ENCODE peak calls at places on chromosomes 6 and 20, in eight cellular contexts. One of them, this sample, is unnamed.

GRCh38 chr6:157337766-157338165 is 14.4 kb upstream of the TMEM242 start:
- DNase-seq in nephron progenitor cell: no peak
- DNase-seq in KBM-7: no peak
- DNase-seq in HT1080: no peak
- DNase-seq in Karpas-422: no peak
- DNase-seq in vagina: no peak
- DNase-seq in fibroblast of lung: no peak
- DNase-seq in tibial nerve: no peak
- DNase-seq in this sample: no peak

GRCh38 chr20:50369225-50370035 is 140.8 kb upstream of the PTPN1 start:
- DNase-seq in KBM-7: no peak
- DNase-seq in vagina: no peak
- DNase-seq in Karpas-422: no peak
- DNase-seq in fibroblast of lung: no peak
- DNase-seq in tibial nerve: no peak
- DNase-seq in nephron progenitor cell: no peak
- DNase-seq in HT1080: no peak
- DNase-seq in this sample: no peak

GRCh38 chr6:498795-499231 is 107.3 kb downstream of the IRF4 start:
- DNase-seq in vagina: no peak
- DNase-seq in nephron progenitor cell: no peak
- DNase-seq in Karpas-422: no peak
- DNase-seq in tibial nerve: no peak
- DNase-seq in HT1080: no peak
- DNase-seq in fibroblast of lung: no peak
- DNase-seq in KBM-7: peak
- DNase-seq in this sample: no peak

GRCh38 chr6:121247386-121247785 is 86.9 kb downstream of the TBC1D32 start:
- DNase-seq in KBM-7: no peak
- DNase-seq in vagina: no peak
- DNase-seq in tibial nerve: no peak
- DNase-seq in nephron progenitor cell: no peak
- DNase-seq in HT1080: peak
- DNase-seq in fibroblast of lung: peak
- DNase-seq in Karpas-422: no peak
- DNase-seq in this sample: no peak

GRCh38 chr20:16708590-16708989 is 21.2 kb upstream of the SNRPB2 start:
- DNase-seq in fibroblast of lung: no peak
- DNase-seq in tibial nerve: no peak
- DNase-seq in KBM-7: no peak
- DNase-seq in Karpas-422: no peak
- DNase-seq in nephron progenitor cell: no peak
- DNase-seq in HT1080: no peak
- DNase-seq in vagina: no peak
- DNase-seq in this sample: no peak

GRCh38 chr6:107244082-107244741 is 128.9 kb upstream of the BEND3 start:
- DNase-seq in vagina: no peak
- DNase-seq in tibial nerve: no peak
- DNase-seq in Karpas-422: peak
- DNase-seq in fibroblast of lung: no peak
- DNase-seq in nephron progenitor cell: no peak
- DNase-seq in KBM-7: no peak
- DNase-seq in HT1080: peak
- DNase-seq in this sample: no peak

GRCh38 chr6:137025786-137026730 is 18.7 kb downstream of the IL20RA start:
- DNase-seq in nephron progenitor cell: no peak
- DNase-seq in Karpas-422: no peak
- DNase-seq in HT1080: peak
- DNase-seq in tibial nerve: no peak
- DNase-seq in vagina: no peak
- DNase-seq in KBM-7: no peak
- DNase-seq in fibroblast of lung: no peak
- DNase-seq in this sample: no peak

GRCh38 chr6:137978252-137978896 is 111.3 kb downstream of the TNFAIP3 start:
- DNase-seq in HT1080: peak
- DNase-seq in tibial nerve: no peak
- DNase-seq in fibroblast of lung: no peak
- DNase-seq in Karpas-422: no peak
- DNase-seq in nephron progenitor cell: no peak
- DNase-seq in KBM-7: no peak
- DNase-seq in vagina: no peak
- DNase-seq in this sample: no peak

GRCh38 chr6:106975699-106976032 is 1.1 kb upstream of the CD24 start:
- DNase-seq in HT1080: no peak
- DNase-seq in fibroblast of lung: peak
- DNase-seq in Karpas-422: peak
- DNase-seq in KBM-7: no peak
- DNase-seq in vagina: no peak
- DNase-seq in nephron progenitor cell: no peak
- DNase-seq in tibial nerve: no peak
- DNase-seq in this sample: no peak

GRCh38 chr6:18978330-18979128 is 591.4 kb downstream of the RNF144B start:
- DNase-seq in fibroblast of lung: peak
- DNase-seq in HT1080: peak
- DNase-seq in KBM-7: no peak
- DNase-seq in nephron progenitor cell: no peak
- DNase-seq in Karpas-422: no peak
- DNase-seq in tibial nerve: no peak
- DNase-seq in vagina: no peak
- DNase-seq in this sample: no peak

GRCh38 chr6:147063469-147064031 is 140.7 kb upstream of the STXBP5 start:
- DNase-seq in tibial nerve: no peak
- DNase-seq in vagina: no peak
- DNase-seq in fibroblast of lung: peak
- DNase-seq in Karpas-422: no peak
- DNase-seq in KBM-7: no peak
- DNase-seq in nephron progenitor cell: no peak
- DNase-seq in HT1080: peak
- DNase-seq in this sample: no peak

GRCh38 chr20:48879609-48880008 is 41.9 kb upstream of the ARFGEF2 start:
- DNase-seq in Karpas-422: no peak
- DNase-seq in fibroblast of lung: no peak
- DNase-seq in nephron progenitor cell: no peak
- DNase-seq in KBM-7: no peak
- DNase-seq in HT1080: peak
- DNase-seq in vagina: no peak
- DNase-seq in tibial nerve: no peak
- DNase-seq in this sample: no peak

GRCh38 chr6:107064579-107065065 is 36.6 kb downstream of the MTRES1 start:
- DNase-seq in tibial nerve: peak
- DNase-seq in Karpas-422: no peak
- DNase-seq in fibroblast of lung: peak
- DNase-seq in HT1080: peak
- DNase-seq in vagina: no peak
- DNase-seq in nephron progenitor cell: no peak
- DNase-seq in KBM-7: peak
- DNase-seq in this sample: no peak

GRCh38 chr20:19212524-19213502 is at the start of gene SLC24A3:
- DNase-seq in KBM-7: peak
- DNase-seq in nephron progenitor cell: peak
- DNase-seq in tibial nerve: no peak
- DNase-seq in HT1080: no peak
- DNase-seq in vagina: no peak
- DNase-seq in Karpas-422: peak
- DNase-seq in fibroblast of lung: peak
- DNase-seq in this sample: no peak

GRCh38 chr6:127475135-127475822 is 16.1 kb upstream of the KIAA0408 start:
- DNase-seq in HT1080: no peak
- DNase-seq in KBM-7: no peak
- DNase-seq in tibial nerve: no peak
- DNase-seq in Karpas-422: no peak
- DNase-seq in vagina: no peak
- DNase-seq in fibroblast of lung: no peak
- DNase-seq in nephron progenitor cell: no peak
- DNase-seq in this sample: no peak